ENCODE peak calls at places on chromosomes 6 and 20, in five cellular contexts. One of them, this sample, is unnamed.

GRCh38 chr6:154458565-154459475 is 51.7 kb downstream of the CNKSR3 start:
- DNase-seq in body of pancreas: no peak
- DNase-seq in breast epithelium: no peak
- DNase-seq in lower leg skin: no peak
- DNase-seq in ovary: no peak
- DNase-seq in this sample: no peak

GRCh38 chr20:53576586-53577318 is 16.9 kb downstream of the ZNF217 start:
- DNase-seq in breast epithelium: no peak
- DNase-seq in ovary: no peak
- DNase-seq in body of pancreas: no peak
- DNase-seq in lower leg skin: no peak
- DNase-seq in this sample: no peak

GRCh38 chr6:55040102-55040848 is 134.0 kb upstream of the HCRTR2 start:
- DNase-seq in breast epithelium: no peak
- DNase-seq in body of pancreas: no peak
- DNase-seq in ovary: no peak
- DNase-seq in lower leg skin: no peak
- DNase-seq in this sample: no peak

GRCh38 chr6:25968769-25969168 is 6.2 kb downstream of the TRIM38 start:
- DNase-seq in body of pancreas: no peak
- DNase-seq in breast epithelium: no peak
- DNase-seq in lower leg skin: no peak
- DNase-seq in ovary: no peak
- DNase-seq in this sample: no peak

GRCh38 chr6:5674141-5674540 is 332.6 kb downstream of the NRN1 start:
- DNase-seq in lower leg skin: no peak
- DNase-seq in breast epithelium: no peak
- DNase-seq in ovary: no peak
- DNase-seq in body of pancreas: no peak
- DNase-seq in this sample: no peak

GRCh38 chr6:131029661-131030297 is 33.3 kb downstream of the EPB41L2 start:
- DNase-seq in lower leg skin: no peak
- DNase-seq in ovary: no peak
- DNase-seq in body of pancreas: no peak
- DNase-seq in breast epithelium: no peak
- DNase-seq in this sample: no peak

GRCh38 chr6:36052092-36052491 is 24.5 kb downstream of the MAPK14 start:
- DNase-seq in breast epithelium: no peak
- DNase-seq in ovary: no peak
- DNase-seq in lower leg skin: peak; percentile 59
- DNase-seq in body of pancreas: no peak
- DNase-seq in this sample: peak; percentile 58

GRCh38 chr6:127120109-127120786 is 1.8 kb downstream of the RSPO3 start:
- DNase-seq in body of pancreas: no peak
- DNase-seq in breast epithelium: no peak
- DNase-seq in lower leg skin: no peak
- DNase-seq in ovary: no peak
- DNase-seq in this sample: no peak

GRCh38 chr6:48701572-48701971 is 590.6 kb upstream of the PTCHD4 start:
- DNase-seq in ovary: no peak
- DNase-seq in breast epithelium: no peak
- DNase-seq in body of pancreas: no peak
- DNase-seq in lower leg skin: no peak
- DNase-seq in this sample: no peak

GRCh38 chr6:72783667-72784066 is 161.8 kb downstream of the KCNQ5 start:
- DNase-seq in breast epithelium: no peak
- DNase-seq in lower leg skin: no peak
- DNase-seq in ovary: no peak
- DNase-seq in body of pancreas: no peak
- DNase-seq in this sample: peak; percentile 18

GRCh38 chr6:33286946-33287914 is 1.8 kb downstream of the WDR46 start:
- DNase-seq in ovary: no peak
- DNase-seq in breast epithelium: no peak
- DNase-seq in body of pancreas: no peak
- DNase-seq in lower leg skin: no peak
- DNase-seq in this sample: no peak

GRCh38 chr6:136335736-136336362 is 46.2 kb upstream of the BCLAF1 start:
- DNase-seq in body of pancreas: no peak
- DNase-seq in ovary: peak; percentile 46
- DNase-seq in breast epithelium: no peak
- DNase-seq in lower leg skin: no peak
- DNase-seq in this sample: no peak

GRCh38 chr20:25580711-25581110 is 4.6 kb downstream of the NINL start:
- DNase-seq in breast epithelium: peak; percentile 50
- DNase-seq in ovary: no peak
- DNase-seq in lower leg skin: no peak
- DNase-seq in body of pancreas: no peak
- DNase-seq in this sample: no peak

GRCh38 chr6:136491251-136491650 is 59.0 kb downstream of the MAP7 start:
- DNase-seq in breast epithelium: no peak
- DNase-seq in body of pancreas: no peak
- DNase-seq in lower leg skin: no peak
- DNase-seq in ovary: no peak
- DNase-seq in this sample: no peak

GRCh38 chr6:39416728-39417127 is 94.2 kb upstream of the KCNK16 start:
- DNase-seq in body of pancreas: no peak
- DNase-seq in breast epithelium: peak; percentile 47
- DNase-seq in lower leg skin: no peak
- DNase-seq in ovary: no peak
- DNase-seq in this sample: no peak

GRCh38 chr20:53916173-53916512 is 154.3 kb downstream of the BCAS1 start:
- DNase-seq in lower leg skin: no peak
- DNase-seq in ovary: no peak
- DNase-seq in body of pancreas: no peak
- DNase-seq in breast epithelium: no peak
- DNase-seq in this sample: no peak

GRCh38 chr20:44215125-44215524 is 4.6 kb upstream of the OSER1 start:
- DNase-seq in breast epithelium: peak; percentile 51
- DNase-seq in ovary: peak; percentile 78
- DNase-seq in body of pancreas: peak; percentile 70
- DNase-seq in lower leg skin: peak; percentile 37
- DNase-seq in this sample: peak; percentile 53

GRCh38 chr20:50898475-50898874 is 32.8 kb downstream of the ADNP start:
- DNase-seq in breast epithelium: no peak
- DNase-seq in body of pancreas: no peak
- DNase-seq in ovary: no peak
- DNase-seq in lower leg skin: no peak
- DNase-seq in this sample: no peak

GRCh38 chr20:50901301-50901700 is 29.9 kb downstream of the ADNP start:
- DNase-seq in lower leg skin: no peak
- DNase-seq in breast epithelium: no peak
- DNase-seq in ovary: no peak
- DNase-seq in body of pancreas: no peak
- DNase-seq in this sample: no peak

GRCh38 chr20:50900261-50900660 is 31.0 kb downstream of the ADNP start:
- DNase-seq in body of pancreas: no peak
- DNase-seq in lower leg skin: no peak
- DNase-seq in ovary: no peak
- DNase-seq in breast epithelium: no peak
- DNase-seq in this sample: no peak

GRCh38 chr20:50904067-50904570 is 27.1 kb downstream of the ADNP start:
- DNase-seq in lower leg skin: no peak
- DNase-seq in ovary: no peak
- DNase-seq in body of pancreas: no peak
- DNase-seq in breast epithelium: no peak
- DNase-seq in this sample: no peak

GRCh38 chr20:50903353-50904051 is 27.7 kb downstream of the ADNP start:
- DNase-seq in breast epithelium: no peak
- DNase-seq in lower leg skin: no peak
- DNase-seq in ovary: no peak
- DNase-seq in body of pancreas: no peak
- DNase-seq in this sample: no peak
- TF ChIP-seq POLR2A in breast epithelium: no peak
- TF ChIP-seq POLR2A in lower leg skin: no peak
- TF ChIP-seq POLR2A in ovary: no peak
- TF ChIP-seq POLR2A in body of pancreas: no peak
- TF ChIP-seq POLR2A in this sample: no peak

GRCh38 chr20:58087567-58087858 is 140.9 kb downstream of the ANKRD60 start:
- DNase-seq in lower leg skin: no peak
- DNase-seq in breast epithelium: no peak
- DNase-seq in ovary: no peak
- DNase-seq in body of pancreas: no peak
- DNase-seq in this sample: no peak
- TF ChIP-seq CTCF in lower leg skin: no peak
- TF ChIP-seq CTCF in breast epithelium: no peak
- TF ChIP-seq CTCF in ovary: no peak
- TF ChIP-seq CTCF in body of pancreas: no peak
- TF ChIP-seq CTCF in this sample: no peak

GRCh38 chr20:18638768-18639167 is 50.9 kb downstream of the DTD1 start:
- DNase-seq in lower leg skin: no peak
- DNase-seq in breast epithelium: no peak
- DNase-seq in ovary: no peak
- DNase-seq in body of pancreas: no peak
- DNase-seq in this sample: no peak

GRCh38 chr20:18639501-18639979 is 51.7 kb downstream of the DTD1 start:
- DNase-seq in body of pancreas: no peak
- DNase-seq in breast epithelium: no peak
- DNase-seq in lower leg skin: no peak
- DNase-seq in ovary: no peak
- DNase-seq in this sample: no peak

GRCh38 chr20:18634501-18634900 is 46.6 kb downstream of the DTD1 start:
- DNase-seq in breast epithelium: no peak
- DNase-seq in lower leg skin: no peak
- DNase-seq in ovary: no peak
- DNase-seq in body of pancreas: no peak
- DNase-seq in this sample: no peak

GRCh38 chr20:18633411-18633810 is 45.6 kb downstream of the DTD1 start:
- DNase-seq in breast epithelium: no peak
- DNase-seq in ovary: no peak
- DNase-seq in lower leg skin: no peak
- DNase-seq in body of pancreas: no peak
- DNase-seq in this sample: no peak

GRCh38 chr20:18637296-18637695 is 49.4 kb downstream of the DTD1 start:
- DNase-seq in lower leg skin: no peak
- DNase-seq in breast epithelium: no peak
- DNase-seq in ovary: no peak
- DNase-seq in body of pancreas: no peak
- DNase-seq in this sample: no peak
- H3K4me3 ChIP-seq in lower leg skin: no peak overlapping the region
- H3K4me3 ChIP-seq in breast epithelium: no peak overlapping the region
- H3K4me3 ChIP-seq in ovary: no peak overlapping the region
- H3K4me3 ChIP-seq in body of pancreas: no peak overlapping the region
- H3K4me3 ChIP-seq in this sample: no peak overlapping the region

DNA sequence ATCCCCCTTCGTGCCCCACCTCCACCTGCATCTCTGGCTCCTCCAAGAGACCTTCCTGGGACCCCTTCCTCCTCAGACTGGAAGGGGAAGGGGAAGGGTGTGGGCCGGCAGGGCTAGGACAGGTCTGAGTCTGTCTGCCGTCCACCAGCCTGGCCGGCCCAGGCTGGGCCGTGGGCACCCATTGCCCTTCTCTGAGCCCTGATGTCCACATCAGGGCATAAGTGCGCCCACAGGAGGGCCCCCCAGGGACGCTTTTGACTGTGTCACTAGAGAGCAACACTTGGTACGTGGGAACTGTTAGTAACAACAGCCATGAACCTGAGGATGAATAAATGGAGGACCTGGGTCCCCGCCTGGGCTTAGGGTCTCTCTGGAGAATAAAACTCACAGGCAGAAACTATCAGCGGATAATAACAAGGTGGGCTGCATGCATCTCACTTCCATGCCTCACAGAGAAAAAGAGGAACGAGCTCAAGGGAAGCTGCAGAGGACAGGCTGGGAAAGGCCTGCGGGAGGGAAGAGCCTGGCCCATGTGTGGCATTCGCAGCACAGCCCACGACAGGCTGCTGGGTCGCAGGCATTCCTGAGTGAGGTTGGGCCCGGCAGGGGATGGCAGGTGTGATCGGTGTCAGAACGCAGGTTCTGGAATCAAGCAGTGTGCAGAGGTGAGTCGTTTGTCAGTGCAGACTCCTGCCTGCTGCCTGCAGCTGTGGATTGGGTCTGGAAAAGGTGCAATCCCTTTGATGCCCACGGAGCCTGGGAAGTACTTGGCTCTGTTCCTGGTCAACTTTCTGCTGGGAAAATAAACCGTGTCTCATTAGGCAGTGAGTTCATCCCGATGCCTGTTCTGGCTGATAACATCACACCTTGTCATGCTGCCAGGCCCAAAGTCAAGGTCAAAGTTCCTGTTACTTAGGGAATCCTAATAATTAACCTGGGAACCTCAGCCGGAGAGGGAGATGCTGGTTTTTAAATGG is 60.9 kb downstream of the BCAS4 start:
- DNase-seq in lower leg skin: peak; percentile 19
- DNase-seq in breast epithelium: no peak
- DNase-seq in ovary: no peak
- DNase-seq in body of pancreas: peak; percentile 47
- DNase-seq in this sample: no peak
- TF ChIP-seq POLR2A in lower leg skin: no peak
- TF ChIP-seq POLR2A in breast epithelium: no peak
- TF ChIP-seq POLR2A in ovary: no peak
- TF ChIP-seq POLR2A in body of pancreas: no peak
- TF ChIP-seq POLR2A in this sample: no peak

GRCh38 chr20:23043376-23043775 is 6.1 kb downstream of the THBD start:
- DNase-seq in lower leg skin: no peak
- DNase-seq in ovary: no peak
- DNase-seq in body of pancreas: no peak
- DNase-seq in breast epithelium: no peak
- DNase-seq in this sample: no peak
- TF ChIP-seq CTCF in lower leg skin: no peak
- TF ChIP-seq CTCF in ovary: no peak
- TF ChIP-seq CTCF in body of pancreas: no peak
- TF ChIP-seq CTCF in breast epithelium: no peak
- TF ChIP-seq CTCF in this sample: no peak

GRCh38 chr6:44123544-44123943 is 3.7 kb downstream of the MRPL14 start:
- DNase-seq in breast epithelium: no peak
- DNase-seq in body of pancreas: no peak
- DNase-seq in ovary: no peak
- DNase-seq in lower leg skin: no peak
- DNase-seq in this sample: no peak
- H3K4me3 ChIP-seq in breast epithelium: no peak overlapping the region
- H3K4me3 ChIP-seq in body of pancreas: no peak overlapping the region
- H3K4me3 ChIP-seq in ovary: no peak overlapping the region
- H3K4me3 ChIP-seq in lower leg skin: no peak overlapping the region
- H3K4me3 ChIP-seq in this sample: no peak overlapping the region

DNA sequence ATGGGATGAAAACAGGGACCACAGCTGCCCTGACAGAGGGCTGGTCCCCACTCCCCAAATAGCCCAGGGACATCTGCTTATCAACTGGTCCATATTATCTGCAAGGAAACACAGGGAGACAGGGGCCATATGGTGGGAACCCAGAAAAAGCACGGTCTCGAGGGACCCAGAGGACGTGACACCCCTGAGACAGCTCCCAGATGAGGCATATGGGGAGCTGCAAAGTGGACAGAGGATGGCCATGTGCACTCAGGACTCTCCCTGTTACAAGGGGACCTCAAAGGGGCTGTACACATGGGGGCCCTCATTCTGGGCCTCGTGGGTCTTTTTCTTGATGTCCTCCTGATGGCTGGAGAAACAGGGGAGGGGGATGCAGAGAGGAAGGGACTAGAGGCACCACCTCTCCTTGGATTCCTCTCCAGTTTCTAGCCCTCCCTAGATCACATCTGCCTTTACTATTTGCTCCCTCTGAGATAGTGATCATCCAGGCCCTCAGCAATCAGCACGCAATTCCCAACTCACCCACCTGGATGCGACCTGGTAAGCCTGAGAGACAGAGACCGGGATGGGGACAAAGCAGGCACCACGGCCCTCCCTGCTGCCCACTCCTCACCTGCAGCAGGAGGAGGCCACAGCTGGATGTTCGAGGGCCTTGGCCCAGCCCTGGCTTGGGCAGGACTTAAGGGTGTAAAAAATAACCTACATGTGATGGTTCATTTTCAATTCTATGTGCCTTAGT is 13.1 kb upstream of the HLA-G start:
- DNase-seq in ovary: no peak
- DNase-seq in body of pancreas: no peak
- DNase-seq in lower leg skin: no peak
- DNase-seq in breast epithelium: no peak
- DNase-seq in this sample: no peak
- TF ChIP-seq POLR2A in ovary: no peak
- TF ChIP-seq POLR2A in body of pancreas: no peak
- TF ChIP-seq POLR2A in lower leg skin: no peak
- TF ChIP-seq POLR2A in breast epithelium: no peak
- TF ChIP-seq POLR2A in this sample: no peak